ENCODE peak calls at places on chromosomes 13 and 19, in five cellular contexts. Q is AG04450; V is activated effector memory CD4-positive, alpha-beta T cell treated with Interleukin-2 at 50 U/mL for 16 hours; D is CD8-positive, alpha-beta T cell; O is activated CD4-positive, alpha-beta T cell treated with anti-CD3 and anti-CD28 coated beads, Interleukin-2, amount 10 ng/mL, durations not matched to agents 7 days and 5 days. Y is an unnamed sample.

GRCh38 chr13:103883152-103883551 is 816.9 kb upstream of the SLC10A2 start:
- DNase-seq in Q (peak), V (no peak), D (no peak), O (no peak), Y (peak)

GRCh38 chr13:39349391-39349790 is 253.6 kb downstream of the LHFPL6 start:
- DNase-seq in Q (no peak), V (no peak), D (no peak), O (no peak), Y (no peak)

GRCh38 chr19:54485846-54486245 is 12.8 kb upstream of the CDC42EP5 start:
- DNase-seq in Q (no peak), V (no peak), D (no peak), O (no peak), Y (no peak)

GRCh38 chr19:18392417-18392816 is 5.0 kb downstream of the LRRC25 start:
- DNase-seq in Q (no peak), V (no peak), D (no peak), O (no peak), Y (peak)

GRCh38 chr19:5641171-5641570 is 18.3 kb downstream of the SAFB start:
- DNase-seq in Q (no peak), V (no peak), D (no peak), O (no peak), Y (no peak)

GRCh38 chr19:8209111-8209964 is at the start of gene CERS4:
- DNase-seq in Q (no peak), V (peak), D (peak), O (peak), Y (peak)

GRCh38 chr19:3120611-3121231 is 15.1 kb upstream of the GNA15 start:
- DNase-seq in Q (no peak), V (no peak), D (no peak), O (no peak), Y (no peak)

GRCh38 chr13:76991432-76991795 is 467 bp upstream of the CLN5 start:
- DNase-seq in Q (no peak), V (peak), D (peak), O (peak), Y (no peak)

GRCh38 chr13:91632071-91632470 is 233.7 kb downstream of the GPC5 start:
- DNase-seq in Q (no peak), V (no peak), D (no peak), O (no peak), Y (no peak)

GRCh38 chr19:5058456-5059190 is 89.7 kb downstream of the KDM4B start:
- DNase-seq in Q (no peak), V (no peak), D (no peak), O (no peak), Y (no peak)

GRCh38 chr13:75762066-75762937 is 126.2 kb downstream of the LMO7 start:
- DNase-seq in Q (no peak), V (no peak), D (peak), O (peak), Y (no peak)

GRCh38 chr19:46408611-46409039 is 4.7 kb downstream of the CCDC8 start:
- DNase-seq in Q (no peak), V (no peak), D (no peak), O (no peak), Y (no peak)

GRCh38 chr19:13023666-13024065 is 28.4 kb downstream of the NFIX start:
- DNase-seq in Q (no peak), V (no peak), D (no peak), O (no peak), Y (peak)

GRCh38 chr19:46634045-46634655 is 1.9 kb downstream of the GNG8 start:
- DNase-seq in Q (no peak), V (peak), D (peak), O (peak), Y (peak)

GRCh38 chr13:35768126-35768525 is 291.6 kb upstream of the MAB21L1 start:
- DNase-seq in Q (no peak), V (no peak), D (no peak), O (no peak), Y (no peak)

Y was measured in Kasumi-1.